ENCODE peak calls at places on chromosomes 13 and 19, in seven cellular contexts. B, M, R, P, L, G and F are unnamed samples.

GRCh38 chr19:11944656-11945055 is 19.7 kb downstream of the ZNF700 start:
- DNase-seq in B (no peak), M (no peak), R (no peak), P (no peak), L (no peak), G (no peak), F (no peak)

GRCh38 chr19:41321600-41322270 is 11.8 kb downstream of the CCDC97 start:
- DNase-seq in B (no peak), M (peak; percentile 42), R (peak; percentile 63), P (peak; percentile 85), L (no peak), G (no peak), F (no peak)

GRCh38 chr19:39692166-39692565 is 12.1 kb upstream of the LGALS14 start:
- DNase-seq in B (no peak), M (no peak), R (no peak), P (no peak), L (no peak), G (no peak), F (no peak)

GRCh38 chr19:33862991-33863390 is 66.3 kb downstream of the KCTD15 start:
- DNase-seq in B (no peak), M (peak; percentile 29), R (no peak), P (no peak), L (no peak), G (no peak), F (no peak)

GRCh38 chr19:17333611-17334413 is 843 bp downstream of the ANO8 start:
- DNase-seq in B (no peak), M (no peak), R (peak; percentile 78), P (no peak), L (no peak), G (peak; percentile 48), F (no peak)

GRCh38 chr13:90899411-90899810 is 448.1 kb upstream of the MIR17HG start:
- DNase-seq in B (no peak), M (no peak), R (no peak), P (no peak), L (no peak), G (no peak), F (no peak)

GRCh38 chr13:76454991-76455390 is 431.2 kb downstream of the KCTD12 start:
- DNase-seq in B (no peak), M (no peak), R (no peak), P (no peak), L (no peak), G (no peak), F (no peak)

GRCh38 chr19:35106291-35106583 is 9.4 kb upstream of the FXYD3 start:
- DNase-seq in B (peak; percentile 81), M (no peak), R (no peak), P (no peak), L (no peak), G (no peak), F (peak; percentile 86)

GRCh38 chr13:30346159-30346788 is 38.9 kb upstream of the KATNAL1 start:
- DNase-seq in B (no peak), M (no peak), R (no peak), P (no peak), L (no peak), G (peak; percentile 22), F (no peak)